ENCODE peak calls at places on chromosomes 2 and 18, in four cellular contexts. A is ascending aorta, I is right lobe of liver, C is PC-9. K is an unnamed sample.

GRCh38 chr2:46988733-46989481 is 73.3 kb upstream of the MCFD2 start:
- DNase-seq in A (no peak), C (no peak), I (no peak), K (no peak)

GRCh38 chr2:54404270-54404669 is 51.9 kb upstream of the SPTBN1 start:
- DNase-seq in I (no peak), C (no peak), A (no peak), K (no peak)

GRCh38 chr2:174969091-174969734 is 36.0 kb downstream of the CHN1 start:
- DNase-seq in C (no peak), A (no peak), I (no peak), K (no peak)

GRCh38 chr2:217795706-217796465 is 206.9 kb downstream of the TNS1 start:
- DNase-seq in A (peak; percentile 62), I (no peak), C (no peak), K (no peak)

GRCh38 chr2:26619096-26619495 is 22.1 kb downstream of the CIB4 start:
- DNase-seq in I (no peak), C (no peak), A (no peak), K (no peak)

GRCh38 chr2:205496370-205496769 is 185.9 kb upstream of the NRP2 start:
- DNase-seq in A (no peak), I (no peak), C (no peak), K (no peak)

GRCh38 chr2:10326707-10327594 is 24.2 kb downstream of the HPCAL1 start:
- DNase-seq in I (peak; percentile 51), C (no peak), A (no peak), K (no peak)

GRCh38 chr2:139142252-139142651 is 362.1 kb upstream of the NXPH2 start:
- DNase-seq in I (no peak), A (no peak), C (no peak), K (no peak)

GRCh38 chr2:103138123-103138886 is 376.5 kb downstream of the TMEM182 start:
- DNase-seq in A (no peak), I (no peak), C (no peak), K (no peak)

GRCh38 chr2:28209312-28209711 is 183.3 kb upstream of the FOSL2 start:
- DNase-seq in I (no peak), A (no peak), C (no peak), K (no peak)

GRCh38 chr2:191158179-191158578 is 7.4 kb upstream of the STAT4 start:
- DNase-seq in A (no peak), I (no peak), C (no peak), K (no peak)

DNA sequence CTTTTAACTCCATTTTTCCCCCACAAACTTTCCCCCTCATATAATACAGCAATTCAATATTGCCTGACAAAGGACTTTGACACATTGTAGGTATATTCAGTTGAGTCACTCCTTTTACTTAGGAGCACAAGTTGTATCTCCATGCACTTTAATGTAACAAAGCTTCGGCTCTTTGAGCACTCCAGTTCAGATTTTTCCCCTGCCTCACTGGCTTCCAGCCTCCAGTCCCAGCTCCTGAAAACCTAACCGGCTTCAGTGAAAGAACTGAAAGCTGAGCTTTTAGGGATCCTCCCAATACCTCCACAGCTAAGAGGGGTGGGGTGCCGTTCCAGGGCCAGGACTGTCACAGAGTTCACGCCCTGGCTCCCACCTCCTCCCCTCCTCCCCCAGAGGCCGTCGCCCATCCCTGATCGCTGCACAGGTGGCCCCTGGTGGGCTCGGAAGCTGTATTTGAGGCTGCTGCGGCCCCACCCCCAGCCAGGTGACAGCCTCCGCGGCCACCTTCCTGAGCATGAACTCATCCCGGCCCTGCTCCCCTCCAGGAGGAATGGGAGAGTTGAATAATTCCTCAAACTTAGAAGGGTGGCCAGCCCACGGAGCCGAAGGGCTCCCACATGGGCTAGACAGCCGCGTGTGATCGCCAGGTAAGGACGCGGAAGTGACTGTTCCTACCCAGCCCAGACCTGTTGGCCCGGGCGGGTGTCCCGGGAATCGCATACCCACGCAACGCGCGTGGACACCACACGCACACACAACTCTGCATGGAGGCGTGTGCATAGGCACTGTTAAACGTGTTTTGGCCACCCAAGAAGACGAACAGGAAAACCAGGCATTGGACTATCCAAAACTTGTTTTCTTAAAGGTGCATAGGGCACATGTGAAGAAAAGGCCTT is 1.8 kb downstream of the MYO5B start:
- DNase-seq in C (peak; percentile 28), I (no peak), A (no peak), K (peak; percentile 48)
- H3K9me3 ChIP-seq in C (no peaks in the 10 kb centered on the region), I (no peaks in the 10 kb centered on the region), A (no peaks in the 10 kb centered on the region), K (no peaks in the 10 kb centered on the region)

DNA sequence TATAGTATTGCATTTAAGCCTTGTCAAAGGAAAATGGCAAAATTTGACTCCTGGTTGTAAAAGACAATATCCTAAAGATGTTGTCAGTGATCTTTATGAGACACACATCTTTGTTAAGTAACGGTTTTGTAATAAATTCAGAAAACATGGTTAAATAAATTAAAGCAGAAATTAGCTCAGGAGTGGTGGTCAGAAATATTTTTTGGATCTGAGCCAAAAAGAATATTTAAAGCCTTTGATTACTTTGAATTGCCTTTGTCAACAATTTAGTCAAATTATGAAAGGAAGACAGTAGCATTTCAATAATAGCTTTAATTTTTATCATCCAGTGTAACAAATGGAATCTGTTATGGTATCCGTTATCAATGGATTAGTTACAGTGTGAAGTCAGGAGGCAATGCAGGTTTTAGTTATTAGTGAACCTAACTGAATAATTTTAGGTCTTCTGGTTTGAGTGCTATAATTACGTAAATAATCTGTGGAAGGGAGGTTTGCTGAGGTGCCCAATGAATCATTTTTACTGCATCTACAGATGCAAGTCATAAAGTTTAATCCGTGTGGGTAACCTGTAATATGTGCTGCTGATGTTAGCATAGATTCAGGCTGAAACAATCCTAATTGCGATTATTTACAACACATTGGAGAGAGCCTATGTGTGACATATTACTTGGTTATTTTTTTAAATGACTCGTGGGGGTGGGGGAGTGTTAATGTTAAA is 42.7 kb downstream of the SMAD4 start:
- DNase-seq in I (no peak), A (no peak), C (no peak), K (no peak)
- H3K36me3 ChIP-seq in I (no peaks in the 10 kb centered on the region), A (peaks cover 35% of the 10 kb centered on the region), C (peaks cover 38% of the 10 kb centered on the region), K (no peaks in the 10 kb centered on the region)

DNA sequence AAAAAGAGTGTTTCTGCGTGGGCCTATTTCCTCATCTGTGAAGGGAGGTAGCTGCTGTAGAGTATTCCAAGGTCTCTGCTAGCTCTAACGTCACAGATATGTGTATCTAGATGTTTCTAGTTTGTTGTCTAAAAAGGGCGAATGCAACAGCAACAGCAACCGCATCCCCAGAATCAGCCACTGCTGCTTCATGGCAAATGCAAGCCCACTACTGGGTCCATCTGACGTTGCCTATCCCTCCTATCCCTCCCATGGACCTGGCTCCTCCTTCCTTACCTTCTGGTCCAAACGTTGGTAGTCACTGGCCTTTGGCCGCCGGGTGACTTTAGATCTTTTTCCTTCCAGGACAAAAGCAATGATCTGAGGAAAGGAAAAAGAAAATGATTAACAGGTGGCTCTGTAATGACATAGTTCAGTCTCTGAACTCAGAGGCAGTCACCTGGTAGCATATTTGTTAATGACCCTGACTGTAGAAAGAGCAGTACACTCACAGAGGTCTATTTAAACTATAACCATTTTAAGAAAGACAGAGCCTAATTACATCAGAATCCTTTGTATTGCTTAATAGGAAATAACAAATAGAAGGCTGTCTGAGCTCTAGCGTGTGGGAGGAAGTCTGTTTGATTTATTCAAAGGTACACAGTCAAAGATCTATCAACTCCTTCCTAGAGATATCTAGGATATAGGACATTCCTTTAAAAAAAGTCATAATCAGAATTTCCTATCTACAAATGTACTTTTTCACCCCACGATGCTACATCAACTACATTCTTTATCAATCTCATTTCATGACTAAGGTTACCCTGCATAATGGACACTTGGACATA is 2.9 kb downstream of the TGOLN2 start:
- DNase-seq in C (no peak), I (peak; percentile 47), A (no peak), K (no peak)
- H3K4me3 ChIP-seq in C (peak overlapping the region; percentile 93), I (peak overlapping the region; percentile 78), A (peak overlapping the region; percentile 83), K (no peak overlapping the region)

GRCh38 chr2:31693882-31694281 is 113.1 kb upstream of the SRD5A2 start:
- DNase-seq in A (no peak), C (no peak), I (no peak), K (no peak)
- H3K9me3 ChIP-seq in A (peaks cover 24% of the 10 kb centered on the region), C (peaks cover 48% of the 10 kb centered on the region), I (no peaks in the 10 kb centered on the region), K (peaks cover 79% of the 10 kb centered on the region)

GRCh38 chr2:61485281-61485680 is 14.4 kb upstream of the USP34 start:
- DNase-seq in I (no peak), A (no peak), C (no peak), K (no peak)
- H3K36me3 ChIP-seq in I (no peaks in the 10 kb centered on the region), A (peaks cover 94% of the 10 kb centered on the region), C (peaks cover 66% of the 10 kb centered on the region), K (peaks cover 12% of the 10 kb centered on the region)

DNA sequence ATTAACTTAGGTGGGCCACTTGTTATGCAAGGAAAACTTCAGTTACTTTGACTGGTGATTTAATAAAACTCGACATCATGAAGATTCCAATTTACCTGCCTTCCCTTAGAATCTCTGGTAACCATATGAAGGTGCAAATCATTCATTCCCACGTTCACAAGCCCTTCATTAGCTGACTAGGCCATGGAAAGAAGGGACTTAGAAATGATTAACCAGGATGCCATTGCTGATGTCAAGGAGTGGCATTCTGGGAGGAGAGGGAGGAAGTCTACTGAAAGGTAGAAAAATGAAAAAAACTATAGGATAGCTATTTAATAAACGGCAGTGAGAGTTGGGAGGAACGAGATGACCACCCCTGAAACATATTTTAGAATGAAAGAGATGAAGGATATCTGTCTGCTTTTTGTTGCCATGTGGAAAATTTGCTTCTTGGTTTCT is 1.4 kb downstream of the ATIC start:
- DNase-seq in A (no peak), C (no peak), I (no peak), K (no peak)
- H3K4me3 ChIP-seq in A (no peak overlapping the region), C (peak overlapping the region; percentile 88), I (no peak overlapping the region), K (no peak overlapping the region)

GRCh38 chr2:3043726-3044125 is 333.9 kb downstream of the EIPR1 start:
- DNase-seq in C (no peak), I (no peak), A (no peak), K (no peak)
- H3K9me3 ChIP-seq in C (peaks cover 4% of the 10 kb centered on the region), I (no peaks in the 10 kb centered on the region), A (no peaks in the 10 kb centered on the region), K (no peaks in the 10 kb centered on the region)

DNA sequence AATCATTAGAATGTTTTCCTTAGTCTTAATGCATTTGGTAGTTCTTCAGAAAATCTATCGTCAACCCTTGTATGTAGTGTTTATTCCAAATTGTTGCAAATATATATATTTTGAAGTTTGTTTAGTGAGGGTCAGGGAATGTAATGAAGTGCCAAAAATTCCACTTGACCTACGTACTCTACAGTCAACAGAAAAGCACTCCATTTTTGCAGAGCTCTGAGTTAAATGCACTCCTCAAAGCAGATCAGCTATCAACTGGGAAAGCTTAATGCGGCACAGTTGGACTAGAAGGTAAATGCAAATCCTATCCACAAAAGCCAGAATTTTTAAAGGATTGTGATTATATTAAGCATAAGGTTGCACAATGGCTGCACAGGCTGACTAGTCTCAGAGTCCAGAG is 577.1 kb downstream of the ARHGAP15 start:
- DNase-seq in A (no peak), I (no peak), C (no peak), K (no peak)
- H3K36me3 ChIP-seq in A (no peaks in the 10 kb centered on the region), I (no peaks in the 10 kb centered on the region), C (no peaks in the 10 kb centered on the region), K (no peaks in the 10 kb centered on the region)

GRCh38 chr2:231883468-231883881 is 42.7 kb downstream of the NPPC start:
- DNase-seq in C (no peak), A (no peak), I (no peak), K (peak; percentile 23)
- H3K4me3 ChIP-seq in C (no peak overlapping the region), A (no peak overlapping the region), I (no peak overlapping the region), K (no peak overlapping the region)